ENCODE peak calls at places on chromosomes 16 and 17, in five cellular contexts. U is T-helper 22 cell, W is amniotic stem cell, D is RPMI7951, N is NT2/D1. F is an unnamed sample.

GRCh38 chr16:57734925-57735754 is 430 bp upstream of the KATNB1 start:
- DNase-seq in U (peak), W (peak), D (peak), N (peak), F (peak)

GRCh38 chr17:1001640-1002411 is 4.9 kb downstream of the TIMM22 start:
- DNase-seq in U (no peak), W (no peak), D (peak), N (no peak), F (no peak)

GRCh38 chr17:19284005-19284959 is 47.1 kb downstream of the EPN2 start:
- DNase-seq in U (no peak), W (no peak), D (no peak), N (no peak), F (no peak)

GRCh38 chr16:17166095-17166494 is 304.7 kb downstream of the XYLT1 start:
- DNase-seq in U (no peak), W (no peak), D (no peak), N (no peak), F (no peak)

GRCh38 chr17:7440823-7441174 is 1.5 kb downstream of the FGF11 start:
- DNase-seq in U (no peak), W (no peak), D (peak), N (no peak), F (no peak)

GRCh38 chr17:39653662-39654331 is 11.4 kb upstream of the TCAP start:
- DNase-seq in U (peak), W (no peak), D (peak), N (no peak), F (no peak)

GRCh38 chr16:17565605-17566004 is 94.8 kb upstream of the XYLT1 start:
- DNase-seq in U (no peak), W (no peak), D (no peak), N (no peak), F (no peak)

GRCh38 chr17:38869647-38870258 is at the start of gene LASP1:
- DNase-seq in U (peak), W (peak), D (peak), N (no peak), F (no peak)

GRCh38 chr16:89233678-89234490 is 16.4 kb downstream of the ZNF778 start:
- DNase-seq in U (no peak), W (no peak), D (no peak), N (no peak), F (no peak)

GRCh38 chr17:28334666-28335200 is 539 bp downstream of the IFT20 start:
- DNase-seq in U (no peak), W (no peak), D (no peak), N (no peak), F (no peak)

GRCh38 chr16:60203525-60204124 is 1469.5 kb upstream of the GOT2 start:
- DNase-seq in U (no peak), W (no peak), D (peak), N (no peak), F (no peak)

GRCh38 chr16:27431773-27432599 is 30.0 kb downstream of the IL21R start:
- DNase-seq in U (no peak), W (no peak), D (peak), N (no peak), F (no peak)

GRCh38 chr17:43341705-43342600 is 56.8 kb upstream of the ARL4D start:
- DNase-seq in U (no peak), W (peak), D (peak), N (no peak), F (no peak)